ENCODE peak calls at places on chromosomes 2 and 18, in four cellular contexts. Y, Q, R and K are unnamed samples.

GRCh38 chr18:21894619-21895367 is 154.2 kb downstream of the MIB1 start:
- DNase-seq in Y (no peak), Q (no peak), R (no peak), K (no peak)

GRCh38 chr18:58937204-58937603 is 72.5 kb downstream of the ZNF532 start:
- DNase-seq in Y (no peak), Q (no peak), R (no peak), K (no peak)

GRCh38 chr18:76448262-76449109 is 46.6 kb downstream of the ZNF516 start:
- DNase-seq in Y (no peak), Q (no peak), R (no peak), K (no peak)

GRCh38 chr2:1701020-1701419 is 43.3 kb downstream of the PXDN start:
- DNase-seq in Y (no peak), Q (no peak), R (no peak), K (no peak)

GRCh38 chr2:113068706-113069485 is 1.1 kb downstream of the IL1F10 start:
- DNase-seq in Y (no peak), Q (no peak), R (no peak), K (no peak)

GRCh38 chr2:41909584-41909983 is 138.2 kb upstream of the PKDCC start:
- DNase-seq in Y (no peak), Q (no peak), R (no peak), K (no peak)

GRCh38 chr2:191631754-191632153 is 46.2 kb upstream of the NABP1 start:
- DNase-seq in Y (no peak), Q (no peak), R (no peak), K (peak)

GRCh38 chr2:80145499-80145898 is 159.1 kb downstream of the LRRTM1 start:
- DNase-seq in Y (no peak), Q (no peak), R (no peak), K (no peak)

GRCh38 chr18:73563345-73563744 is 584.3 kb downstream of the FBXO15 start:
- DNase-seq in Y (no peak), Q (no peak), R (no peak), K (no peak)

GRCh38 chr2:200477667-200478121 is 32.2 kb downstream of the KCTD18 start:
- DNase-seq in Y (no peak), Q (no peak), R (no peak), K (no peak)

GRCh38 chr2:23493849-23494248 is 108.9 kb downstream of the KLHL29 start:
- DNase-seq in Y (no peak), Q (no peak), R (no peak), K (no peak)

GRCh38 chr2:241224851-241225438 is 36.5 kb downstream of the ANO7 start:
- DNase-seq in Y (no peak), Q (no peak), R (no peak), K (no peak)
- TF ChIP-seq CBFB in Y (no peak), Q (no peak), R (no peak), K (peak)

DNA sequence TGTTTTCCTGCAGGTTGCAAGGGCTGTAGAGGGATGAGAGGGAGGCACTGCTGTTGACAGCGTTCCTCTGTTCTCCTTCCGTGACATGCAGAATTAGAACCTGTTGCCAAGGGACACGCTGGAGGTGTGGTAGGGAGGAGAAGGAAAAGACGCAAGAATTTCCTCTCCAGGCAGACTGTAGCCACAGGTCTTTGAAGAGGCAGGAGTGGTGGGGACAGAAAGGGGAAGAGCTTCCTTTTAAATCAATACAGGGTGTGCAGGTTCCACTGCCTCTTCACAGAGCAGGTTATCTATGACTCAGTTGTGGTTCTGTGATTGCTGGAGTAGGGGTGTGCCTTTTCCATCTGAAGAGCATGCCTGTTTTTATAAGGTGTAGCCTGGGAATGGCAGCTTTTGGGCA is 133.0 kb downstream of the WDSUB1 start:
- DNase-seq in Y (no peak), Q (no peak), R (no peak), K (no peak)
- TF ChIP-seq CBFB in Y (no peak), Q (no peak), R (no peak), K (no peak)

DNA sequence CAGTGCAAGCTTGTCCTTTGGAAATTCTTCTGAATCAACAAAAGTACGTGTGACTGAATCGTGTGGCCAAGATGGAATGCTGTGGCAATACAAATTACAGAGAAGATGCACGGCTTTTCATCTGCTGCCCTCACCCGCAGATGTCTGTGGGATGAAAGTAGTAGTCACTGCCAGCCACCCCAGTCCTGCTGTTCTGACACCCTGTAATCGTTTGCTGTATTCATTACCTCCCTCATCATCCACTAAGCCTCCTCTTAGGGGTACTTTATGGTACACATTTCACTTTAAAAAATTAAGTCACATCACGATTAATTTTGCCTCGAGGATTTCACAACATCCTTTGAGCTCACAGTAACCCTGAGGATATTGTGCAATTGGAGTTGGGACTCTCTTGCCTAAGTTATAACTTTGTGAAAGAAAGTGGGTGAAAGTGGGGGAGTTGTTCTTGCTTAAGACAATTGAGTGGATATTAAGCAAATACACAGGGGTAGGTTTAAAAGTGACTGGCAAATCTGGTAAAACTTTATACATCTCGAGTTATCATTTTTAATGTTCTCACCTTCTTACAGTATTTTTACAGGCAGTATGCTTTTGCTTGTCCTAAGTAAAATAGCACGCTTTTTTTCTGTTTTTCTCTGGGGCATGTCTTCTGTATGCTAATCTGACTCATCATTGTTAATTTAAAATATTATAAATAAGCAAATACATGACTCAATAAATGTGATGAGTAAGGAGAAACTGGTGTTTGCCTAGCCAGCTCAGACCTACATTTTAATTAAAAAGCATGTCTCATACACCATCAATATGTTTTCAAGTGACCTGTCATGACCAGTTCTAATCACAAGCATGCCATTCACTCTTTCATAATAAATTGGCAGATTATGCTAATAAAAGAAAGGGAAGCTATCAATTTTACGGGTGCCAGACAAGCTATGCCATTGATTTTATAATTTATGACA is 680.9 kb downstream of the IRS1 start:
- DNase-seq in Y (no peak), Q (no peak), R (no peak), K (peak)
- TF ChIP-seq CBFB in Y (no peak), Q (no peak), R (no peak), K (no peak)

DNA sequence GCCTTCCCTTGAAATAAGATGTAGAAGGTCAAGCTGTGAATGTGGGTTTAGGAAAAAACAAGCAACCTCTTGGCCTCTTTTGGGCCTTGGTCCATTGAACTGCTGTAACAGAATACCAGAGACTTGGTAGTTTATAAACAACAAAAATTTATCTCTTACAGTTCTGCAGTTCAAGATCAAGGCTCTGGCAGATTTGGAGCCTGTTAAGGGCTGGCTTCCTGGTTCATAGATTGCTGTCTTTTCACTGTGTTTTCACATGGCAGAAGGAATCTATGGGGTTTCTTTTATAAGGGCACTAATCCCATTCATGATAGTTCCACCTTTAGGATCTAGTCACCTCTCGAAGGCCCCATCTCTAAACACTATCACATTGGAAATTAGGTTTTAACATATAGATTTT is 20.2 kb upstream of the STK17B start:
- DNase-seq in Y (no peak), Q (no peak), R (no peak), K (no peak)
- TF ChIP-seq CBFB in Y (no peak), Q (no peak), R (no peak), K (no peak)

GRCh38 chr2:119255760-119256573 is 32.3 kb downstream of the STEAP3 start:
- DNase-seq in Y (no peak), Q (no peak), R (no peak), K (peak)
- TF ChIP-seq CBFB in Y (no peak), Q (no peak), R (no peak), K (no peak)